ENCODE peak calls at places on chromosomes 1 and 21, in four cellular contexts. One of them, this sample, is unnamed.

GRCh38 chr1:86741947-86742572 is 37.7 kb downstream of the SH3GLB1 start:
- DNase-seq in right atrium auricular region: no peak
- DNase-seq in brain microvascular endothelial cell: peak; percentile 36
- DNase-seq in A549: peak; percentile 39
- DNase-seq in this sample: peak; percentile 3

GRCh38 chr21:38264581-38264980 is 7.8 kb downstream of the KCNJ15 start:
- DNase-seq in right atrium auricular region: no peak
- DNase-seq in brain microvascular endothelial cell: no peak
- DNase-seq in A549: no peak
- DNase-seq in this sample: no peak

GRCh38 chr1:229225331-229225782 is 45.6 kb upstream of the RAB4A start:
- DNase-seq in right atrium auricular region: no peak
- DNase-seq in brain microvascular endothelial cell: no peak
- DNase-seq in A549: no peak
- DNase-seq in this sample: no peak

GRCh38 chr1:86119214-86119764 is 37.3 kb downstream of the COL24A1 start:
- DNase-seq in right atrium auricular region: no peak
- DNase-seq in brain microvascular endothelial cell: no peak
- DNase-seq in A549: no peak
- DNase-seq in this sample: no peak

GRCh38 chr1:96206451-96206850 is 515.1 kb upstream of the PTBP2 start:
- DNase-seq in right atrium auricular region: no peak
- DNase-seq in brain microvascular endothelial cell: no peak
- DNase-seq in A549: no peak
- DNase-seq in this sample: no peak

GRCh38 chr1:165235158-165235776 is 121.2 kb downstream of the LMX1A start:
- DNase-seq in right atrium auricular region: no peak
- DNase-seq in brain microvascular endothelial cell: no peak
- DNase-seq in A549: no peak
- DNase-seq in this sample: no peak

GRCh38 chr1:114468710-114469468 is 42.1 kb downstream of the TRIM33 start:
- DNase-seq in right atrium auricular region: no peak
- DNase-seq in brain microvascular endothelial cell: no peak
- DNase-seq in A549: no peak
- DNase-seq in this sample: no peak

GRCh38 chr1:31621872-31622730 is 4.6 kb downstream of the HCRTR1 start:
- DNase-seq in right atrium auricular region: no peak
- DNase-seq in brain microvascular endothelial cell: no peak
- DNase-seq in A549: no peak
- DNase-seq in this sample: no peak

GRCh38 chr1:15684042-15684461 is at the start of gene PLEKHM2:
- DNase-seq in right atrium auricular region: no peak
- DNase-seq in brain microvascular endothelial cell: no peak
- DNase-seq in A549: no peak
- DNase-seq in this sample: no peak

GRCh38 chr1:90959352-90960206 is 62.3 kb downstream of the ZNF644 start:
- DNase-seq in right atrium auricular region: no peak
- DNase-seq in brain microvascular endothelial cell: no peak
- DNase-seq in A549: no peak
- DNase-seq in this sample: peak; percentile 47

GRCh38 chr21:45032332-45032731 is 42.0 kb upstream of the ADARB1 start:
- DNase-seq in right atrium auricular region: no peak
- DNase-seq in brain microvascular endothelial cell: no peak
- DNase-seq in A549: no peak
- DNase-seq in this sample: no peak

GRCh38 chr1:227255086-227255732 is 63.1 kb downstream of the CDC42BPA start:
- DNase-seq in right atrium auricular region: no peak
- DNase-seq in brain microvascular endothelial cell: no peak
- DNase-seq in A549: no peak
- DNase-seq in this sample: no peak

GRCh38 chr1:85692730-85693314 is 15.4 kb downstream of the ZNHIT6 start:
- DNase-seq in right atrium auricular region: no peak
- DNase-seq in brain microvascular endothelial cell: peak; percentile 13
- DNase-seq in A549: peak; percentile 45
- DNase-seq in this sample: no peak

GRCh38 chr1:25559996-25560395 is 16.6 kb downstream of the LDLRAP1 start:
- DNase-seq in right atrium auricular region: no peak
- DNase-seq in brain microvascular endothelial cell: no peak
- DNase-seq in A549: no peak
- DNase-seq in this sample: no peak
- TF ChIP-seq CTCF in right atrium auricular region: no peak
- TF ChIP-seq CTCF in brain microvascular endothelial cell: no peak
- TF ChIP-seq CTCF in A549: no peak
- TF ChIP-seq CTCF in this sample: no peak

GRCh38 chr1:33515112-33515511 is 42.7 kb downstream of the ZSCAN20 start:
- DNase-seq in right atrium auricular region: no peak
- DNase-seq in brain microvascular endothelial cell: no peak
- DNase-seq in A549: no peak
- DNase-seq in this sample: no peak
- H3K4me3 ChIP-seq in right atrium auricular region: no peak overlapping the region
- H3K4me3 ChIP-seq in brain microvascular endothelial cell: no peak overlapping the region
- H3K4me3 ChIP-seq in A549: no peak overlapping the region
- H3K4me3 ChIP-seq in this sample: no peak overlapping the region

DNA sequence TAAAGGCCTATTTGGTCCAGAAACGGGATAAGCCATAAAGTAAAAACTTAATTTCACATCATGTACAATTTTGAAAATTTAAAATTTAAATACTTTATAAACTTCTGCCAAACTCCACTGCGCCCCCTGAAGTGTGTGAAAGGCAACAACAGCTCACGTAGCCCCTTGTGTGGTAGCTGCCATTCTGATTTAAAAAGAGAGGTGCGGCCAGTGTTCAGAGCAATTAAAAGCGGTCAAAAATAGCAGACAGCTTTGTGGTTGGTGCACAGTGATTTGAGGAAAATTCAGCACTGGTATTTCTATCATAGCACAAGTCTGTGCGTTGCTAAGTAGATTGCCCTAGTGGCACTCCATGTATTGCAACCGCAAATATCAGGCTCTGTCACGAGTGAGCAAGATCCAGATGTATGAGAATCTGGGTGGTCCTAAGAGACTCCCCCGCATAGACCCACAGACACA is 122.5 kb downstream of the ATG4C start:
- DNase-seq in right atrium auricular region: no peak
- DNase-seq in brain microvascular endothelial cell: peak; percentile 10
- DNase-seq in A549: peak; percentile 11
- DNase-seq in this sample: peak; percentile 2
- TF ChIP-seq CTCF in right atrium auricular region: no peak
- TF ChIP-seq CTCF in brain microvascular endothelial cell: peak; percentile 75
- TF ChIP-seq CTCF in A549: peak; percentile 8
- TF ChIP-seq CTCF in this sample: no peak

GRCh38 chr1:111214086-111214801 is 13.3 kb upstream of the CHI3L2 start:
- DNase-seq in right atrium auricular region: no peak
- DNase-seq in brain microvascular endothelial cell: no peak
- DNase-seq in A549: no peak
- DNase-seq in this sample: no peak
- H3K4me3 ChIP-seq in right atrium auricular region: no peak overlapping the region
- H3K4me3 ChIP-seq in brain microvascular endothelial cell: no peak overlapping the region
- H3K4me3 ChIP-seq in A549: no peak overlapping the region
- H3K4me3 ChIP-seq in this sample: no peak overlapping the region

GRCh38 chr1:14435368-14436023 is 163.0 kb upstream of the KAZN start:
- DNase-seq in right atrium auricular region: no peak
- DNase-seq in brain microvascular endothelial cell: no peak
- DNase-seq in A549: no peak
- DNase-seq in this sample: no peak
- TF ChIP-seq CTCF in right atrium auricular region: no peak
- TF ChIP-seq CTCF in brain microvascular endothelial cell: no peak
- TF ChIP-seq CTCF in A549: no peak
- TF ChIP-seq CTCF in this sample: no peak

GRCh38 chr1:154466879-154467767 is 34.9 kb upstream of the TDRD10 start:
- DNase-seq in right atrium auricular region: no peak
- DNase-seq in brain microvascular endothelial cell: no peak
- DNase-seq in A549: no peak
- DNase-seq in this sample: no peak

GRCh38 chr1:154465621-154466020 is 36.4 kb upstream of the TDRD10 start:
- DNase-seq in right atrium auricular region: no peak
- DNase-seq in brain microvascular endothelial cell: no peak
- DNase-seq in A549: no peak
- DNase-seq in this sample: no peak

GRCh38 chr1:154460695-154461249 is 41.2 kb upstream of the TDRD10 start:
- DNase-seq in right atrium auricular region: no peak
- DNase-seq in brain microvascular endothelial cell: no peak
- DNase-seq in A549: no peak
- DNase-seq in this sample: no peak

GRCh38 chr1:154466136-154466665 is 35.8 kb upstream of the TDRD10 start:
- DNase-seq in right atrium auricular region: no peak
- DNase-seq in brain microvascular endothelial cell: no peak
- DNase-seq in A549: no peak
- DNase-seq in this sample: no peak

GRCh38 chr1:154463512-154463990 is 38.5 kb upstream of the TDRD10 start:
- DNase-seq in right atrium auricular region: no peak
- DNase-seq in brain microvascular endothelial cell: peak; percentile 10
- DNase-seq in A549: no peak
- DNase-seq in this sample: no peak
- H3K4me3 ChIP-seq in right atrium auricular region: no peak overlapping the region
- H3K4me3 ChIP-seq in brain microvascular endothelial cell: no peak overlapping the region
- H3K4me3 ChIP-seq in A549: no peak overlapping the region
- H3K4me3 ChIP-seq in this sample: no peak overlapping the region

GRCh38 chr1:41482906-41483895 is 1.3 kb downstream of the EDN2 start:
- DNase-seq in right atrium auricular region: no peak
- DNase-seq in brain microvascular endothelial cell: no peak
- DNase-seq in A549: no peak
- DNase-seq in this sample: no peak

GRCh38 chr1:41485605-41486004 is 1.1 kb upstream of the EDN2 start:
- DNase-seq in right atrium auricular region: no peak
- DNase-seq in brain microvascular endothelial cell: peak; percentile 72
- DNase-seq in A549: peak; percentile 57
- DNase-seq in this sample: no peak

GRCh38 chr1:41484881-41485280 is 398 bp upstream of the EDN2 start:
- DNase-seq in right atrium auricular region: no peak
- DNase-seq in brain microvascular endothelial cell: no peak
- DNase-seq in A549: no peak
- DNase-seq in this sample: no peak

GRCh38 chr1:41482001-41482765 is 2.3 kb downstream of the EDN2 start:
- DNase-seq in right atrium auricular region: no peak
- DNase-seq in brain microvascular endothelial cell: no peak
- DNase-seq in A549: no peak
- DNase-seq in this sample: no peak

DNA sequence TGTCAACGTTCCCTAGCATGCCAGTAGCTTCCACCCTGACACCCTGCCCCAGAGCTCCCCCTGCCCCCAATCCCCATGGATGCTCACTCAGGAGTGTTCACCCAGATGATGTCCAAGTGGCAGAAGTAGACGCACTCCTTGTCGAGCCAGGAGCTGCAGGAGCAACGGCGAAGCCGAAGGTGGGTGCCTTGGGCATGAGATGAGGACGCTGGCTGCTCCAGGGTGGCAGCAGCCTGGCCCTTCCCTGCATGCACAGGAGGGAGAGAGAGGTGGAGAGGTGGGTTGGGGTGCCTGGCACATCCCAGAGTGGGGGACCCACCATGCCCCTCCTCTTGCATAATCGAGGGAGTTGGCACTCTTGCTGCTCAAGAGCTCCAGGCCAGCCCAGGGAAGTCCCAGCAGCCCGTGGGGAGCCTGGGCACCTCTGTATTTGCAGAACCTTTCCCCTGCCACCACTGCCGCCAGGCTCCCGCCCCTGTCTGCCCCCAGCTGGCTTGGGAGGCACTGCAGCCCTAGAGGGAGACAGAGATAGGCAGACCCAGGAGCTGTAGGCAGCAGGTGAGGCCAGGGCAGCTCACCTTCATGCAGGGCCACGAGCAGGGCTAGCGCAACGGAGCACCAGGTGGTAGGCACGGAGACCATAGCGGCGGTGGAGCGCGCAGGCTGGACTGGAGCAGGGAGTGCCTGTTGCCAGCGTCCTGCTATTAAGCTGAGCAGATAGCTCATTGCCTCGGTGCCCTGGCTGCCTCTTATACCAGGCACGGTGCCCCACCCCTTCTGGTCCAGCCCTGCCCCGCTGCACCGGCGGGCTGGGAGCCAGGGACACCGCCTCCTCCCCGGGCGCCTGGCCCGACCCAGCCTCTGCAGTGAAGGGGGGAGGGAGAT is at the start of gene EDN2:
- DNase-seq in right atrium auricular region: no peak
- DNase-seq in brain microvascular endothelial cell: no peak
- DNase-seq in A549: peak; percentile 28
- DNase-seq in this sample: no peak
- TF ChIP-seq CTCF in right atrium auricular region: peak; percentile 41
- TF ChIP-seq CTCF in brain microvascular endothelial cell: peak; percentile 55
- TF ChIP-seq CTCF in A549: no peak
- TF ChIP-seq CTCF in this sample: no peak

GRCh38 chr1:234844479-234845031 is 234.6 kb upstream of the IRF2BP2 start:
- DNase-seq in right atrium auricular region: no peak
- DNase-seq in brain microvascular endothelial cell: peak; percentile 25
- DNase-seq in A549: no peak
- DNase-seq in this sample: peak; percentile 52

GRCh38 chr1:234845097-234845660 is 235.2 kb upstream of the IRF2BP2 start:
- DNase-seq in right atrium auricular region: no peak
- DNase-seq in brain microvascular endothelial cell: peak; percentile 38
- DNase-seq in A549: no peak
- DNase-seq in this sample: no peak

GRCh38 chr1:234841710-234842231 is 231.8 kb upstream of the IRF2BP2 start:
- DNase-seq in right atrium auricular region: peak; percentile 72
- DNase-seq in brain microvascular endothelial cell: no peak
- DNase-seq in A549: no peak
- DNase-seq in this sample: peak; percentile 91

GRCh38 chr1:234840843-234841242 is 230.9 kb upstream of the IRF2BP2 start:
- DNase-seq in right atrium auricular region: peak; percentile 51
- DNase-seq in brain microvascular endothelial cell: peak; percentile 33
- DNase-seq in A549: peak; percentile 20
- DNase-seq in this sample: peak; percentile 37

DNA sequence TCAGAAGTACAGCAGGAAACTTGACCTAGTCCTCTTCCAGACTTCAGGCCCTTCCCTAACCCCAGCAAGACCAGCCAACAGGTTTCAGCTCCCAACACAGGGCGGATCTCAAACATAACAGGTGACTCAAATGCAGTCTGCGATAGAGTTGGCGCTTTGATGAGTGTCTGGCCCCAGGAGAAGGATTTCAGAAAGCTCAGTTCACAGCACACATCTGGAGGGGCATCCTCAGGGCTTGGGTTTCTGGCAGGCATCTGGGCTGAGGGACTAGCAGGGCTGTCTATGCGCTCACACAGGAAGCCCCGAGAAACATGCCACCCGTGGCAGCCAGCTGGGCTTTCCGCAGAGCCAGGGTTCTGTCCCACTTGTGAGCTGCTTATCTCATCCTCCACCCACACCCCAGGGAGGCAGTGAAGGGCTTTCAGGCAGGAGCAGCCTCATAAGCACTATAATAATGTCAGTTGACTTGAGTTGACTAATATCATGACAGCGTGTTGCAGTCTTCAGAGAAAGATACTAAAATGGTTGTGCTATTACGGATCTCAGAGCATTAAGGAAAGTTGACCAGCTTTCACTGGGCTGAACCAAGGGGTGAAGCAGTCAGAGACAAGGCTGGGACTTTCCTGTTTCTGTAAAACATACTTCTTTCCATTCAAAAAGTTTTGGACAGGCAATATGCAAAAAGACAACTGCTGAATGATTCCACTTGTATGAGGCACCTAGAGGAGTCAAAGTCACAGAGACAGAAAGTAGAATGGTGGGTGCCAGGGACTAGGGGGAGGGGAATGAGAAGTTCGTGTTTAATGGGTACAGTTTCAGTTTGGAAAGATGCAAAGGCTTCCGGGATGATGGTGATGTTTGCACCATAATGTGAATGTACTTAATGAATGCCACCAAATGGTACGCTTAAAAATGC is 233.0 kb upstream of the IRF2BP2 start:
- DNase-seq in right atrium auricular region: peak; percentile 79
- DNase-seq in brain microvascular endothelial cell: no peak
- DNase-seq in A549: no peak
- DNase-seq in this sample: no peak
- H3K4me3 ChIP-seq in right atrium auricular region: no peak overlapping the region
- H3K4me3 ChIP-seq in brain microvascular endothelial cell: no peak overlapping the region
- H3K4me3 ChIP-seq in A549: no peak overlapping the region
- H3K4me3 ChIP-seq in this sample: no peak overlapping the region